ENCODE peak calls at places on chromosomes 4 and X, in seven cellular contexts. T is mesenchymal stem cell; S is cardiac muscle cell; N is endodermal cell; K is H9; H is CD4-positive, alpha-beta memory T cell; I is breast epithelium. G is an unnamed sample. For H3K9me3, the result is how much of the 10 kb centered on the place peaks cover.

GRCh38 chr4:4296283-4296846 is 6.3 kb downstream of the ZBTB49 start:
- DNase-seq in S (no peak), I (no peak), H (no peak), N (no peak), K (no peak), T (no peak), G (no peak)

GRCh38 chrX:16114640-16115039 is 8.7 kb upstream of the GRPR start:
- DNase-seq in K (no peak), S (no peak), T (peak), H (no peak), N (no peak), I (no peak), G (no peak)

GRCh38 chr4:48780867-48781219 is 764 bp upstream of the FRYL start:
- DNase-seq in I (peak), S (no peak), N (peak), H (peak), K (no peak), T (no peak), G (peak)

GRCh38 chrX:46642145-46642544 is 68.6 kb downstream of the CHST7 start:
- DNase-seq in T (peak), K (no peak), S (no peak), H (peak), N (no peak), I (no peak), G (no peak)

GRCh38 chr4:64539234-64539849 is 130.1 kb upstream of the TECRL start:
- DNase-seq in I (no peak), T (peak), S (peak), H (peak), K (peak), N (peak), G (no peak)

GRCh38 chrX:74133156-74133796 is 170.7 kb upstream of the ZCCHC13 start:
- DNase-seq in T (peak), N (peak), K (no peak), S (peak), I (no peak), H (peak), G (peak)

GRCh38 chr4:168484626-168485025 is 4.3 kb upstream of the DDX60L start:
- DNase-seq in I (no peak), H (no peak), N (no peak), K (no peak), S (no peak), T (peak), G (no peak)

GRCh38 chrX:50495616-50496015 is 25.0 kb upstream of the DGKK start:
- DNase-seq in H (no peak), N (no peak), K (no peak), T (no peak), S (no peak), I (peak), G (no peak)

GRCh38 chrX:22674947-22675346 is 324.8 kb upstream of the DDX53 start:
- DNase-seq in S (no peak), N (no peak), H (no peak), T (no peak), K (no peak), I (no peak), G (no peak)

DNA sequence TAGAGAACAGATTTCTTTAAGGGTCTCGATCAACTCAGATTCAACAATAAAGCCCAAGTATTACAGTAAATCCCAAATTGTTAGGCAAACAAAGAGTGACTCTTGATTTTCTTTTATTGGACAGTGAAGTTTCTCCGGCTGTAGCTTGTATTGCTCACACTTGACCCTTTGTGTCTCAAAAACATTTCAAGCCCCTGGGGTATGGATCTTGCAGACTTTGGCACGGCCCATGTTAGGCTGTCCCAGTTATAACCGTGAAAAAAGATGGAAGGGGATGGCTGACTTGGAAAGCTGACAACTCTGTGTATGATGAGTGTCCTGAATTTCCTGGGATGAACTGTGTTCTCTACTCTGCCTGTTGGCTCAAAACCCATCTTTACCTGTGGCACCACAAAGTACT is 356.1 kb downstream of the SLITRK2 start:
- DNase-seq in T (no peak), N (no peak), I (no peak), H (no peak), S (no peak), K (no peak), G (no peak)
- H3K9me3 ChIP-seq in T (under half), N (under half), I (under half), H (under half), S (under half), K (half or more), G (under half)

DNA sequence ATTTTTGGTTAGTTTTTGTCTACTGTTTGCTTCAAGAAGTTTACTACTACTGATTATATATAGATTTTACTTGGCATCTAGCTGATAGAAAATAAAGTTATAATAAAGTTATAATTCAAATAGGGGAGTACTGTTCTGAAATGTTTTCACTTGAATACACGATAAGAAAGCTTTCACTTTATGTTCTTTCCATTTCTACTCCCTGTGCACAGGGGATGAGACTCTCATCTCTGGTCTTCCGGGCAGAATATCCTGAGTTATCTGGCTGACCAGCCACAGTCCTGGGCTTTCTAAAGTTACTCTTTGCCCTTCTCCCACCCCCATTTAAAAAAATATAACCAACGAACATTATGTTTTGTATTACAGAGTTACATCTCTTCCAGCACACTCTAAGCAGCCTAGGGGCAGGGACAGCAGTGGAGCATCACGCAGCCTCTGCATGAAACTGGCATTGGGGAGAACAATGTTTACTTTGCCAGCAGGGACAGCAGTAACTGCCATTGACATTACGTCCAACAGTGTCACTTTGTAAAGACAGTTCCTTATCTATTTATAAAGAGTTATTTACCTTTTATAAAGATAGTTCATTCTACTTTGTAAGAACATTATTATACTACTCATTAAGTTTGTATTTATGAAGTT is 64.3 kb downstream of the METTL14 start:
- DNase-seq in I (no peak), T (no peak), H (no peak), K (no peak), S (no peak), N (no peak), G (no peak)
- H3K27ac ChIP-seq in I (no peak), T (no peak), H (no peak), K (no peak), S (no peak), N (no peak), G (no peak)

GRCh38 chr4:29277381-29277780 is 1442.8 kb upstream of the PCDH7 start:
- DNase-seq in H (no peak), T (peak), N (no peak), I (no peak), S (no peak), K (no peak), G (no peak)
- H3K9me3 ChIP-seq in H (under half), T (under half), N (under half), I (under half), S (under half), K (under half), G (under half)

GRCh38 chrX:123860983-123861382 is 1.1 kb downstream of the XIAP start:
- DNase-seq in S (no peak), H (peak), I (no peak), T (peak), N (no peak), K (no peak), G (no peak)
- H3K27ac ChIP-seq in S (peak), H (peak), I (peak), T (peak), N (peak), K (no peak), G (peak)

GRCh38 chrX:58051346-58051745 is 141.1 kb upstream of the ZXDA start:
- DNase-seq in N (no peak), S (no peak), K (no peak), H (no peak), I (no peak), T (no peak), G (no peak)
- H3K9me3 ChIP-seq in N (under half), S (under half), K (half or more), H (under half), I (under half), T (under half), G (under half)

DNA sequence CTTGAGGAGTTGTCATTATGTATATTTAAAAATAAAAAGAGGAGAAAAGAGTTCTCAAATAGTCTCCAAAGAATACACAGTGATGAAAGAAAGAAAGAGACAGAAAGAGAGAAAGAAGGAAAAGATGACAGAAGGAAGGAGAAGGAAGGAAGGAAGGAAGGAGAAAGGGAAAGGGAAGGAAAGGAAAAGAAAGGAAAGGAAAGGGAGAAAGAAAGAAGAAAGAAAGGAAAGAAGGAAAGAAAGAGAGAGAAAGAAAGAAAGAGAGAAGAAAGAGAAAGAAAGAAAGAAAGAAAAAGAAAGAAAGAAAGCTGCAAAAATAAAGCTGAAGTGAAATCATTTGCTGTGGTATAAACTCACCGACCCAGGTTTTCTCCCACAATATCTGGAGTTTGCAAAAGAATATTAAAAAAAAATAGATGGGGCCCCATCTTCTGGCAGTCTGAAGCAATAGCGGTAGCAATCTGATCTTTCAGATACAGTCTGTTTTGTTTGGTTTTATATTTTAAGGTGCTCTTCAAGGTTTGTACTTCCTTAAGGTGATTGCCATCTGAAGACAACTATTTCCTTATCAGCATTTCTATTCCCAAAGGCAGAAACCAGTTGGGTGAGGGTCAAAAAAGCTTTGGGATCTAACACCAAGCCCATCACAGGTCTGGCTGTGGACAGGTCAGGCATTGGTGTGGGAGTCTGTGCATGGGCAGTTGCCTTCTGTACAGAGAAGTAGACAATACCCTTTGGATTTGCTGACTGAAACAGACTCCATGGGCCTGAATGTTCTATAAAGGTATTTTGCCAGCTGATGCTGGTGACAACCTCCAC is 160.4 kb downstream of the CPEB2 start:
- DNase-seq in I (no peak), S (peak), H (no peak), K (no peak), N (no peak), T (peak), G (no peak)
- H3K27ac ChIP-seq in I (no peak), S (no peak), H (no peak), K (no peak), N (no peak), T (no peak), G (no peak)

DNA sequence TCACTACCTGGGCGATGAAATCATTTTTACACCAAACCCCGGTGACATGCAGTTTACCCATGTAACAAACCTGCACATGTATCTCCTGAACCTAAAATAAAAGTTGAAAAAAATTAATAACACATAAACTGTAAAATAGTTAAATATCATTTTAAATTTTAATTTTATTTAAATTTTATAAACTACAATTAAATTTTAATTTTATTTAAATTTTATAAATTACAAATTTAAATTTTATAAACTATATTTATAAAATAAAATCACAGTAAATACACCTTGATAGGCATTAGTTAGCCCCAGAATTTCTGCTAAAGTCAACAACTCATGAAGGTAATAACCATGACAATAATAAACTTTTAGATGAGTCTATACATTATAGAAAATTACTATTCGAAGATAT is 755.6 kb upstream of the LCORL start:
- DNase-seq in T (no peak), S (no peak), K (no peak), I (no peak), N (no peak), H (no peak), G (no peak)
- H3K9me3 ChIP-seq in T (under half), S (under half), K (under half), I (under half), N (under half), H (under half), G (under half)